ENCODE peak calls at places on chromosomes 5 and 9, in seven cellular contexts. P is caudate nucleus; C is K562; G is activated gamma-delta T cell treated with anti-CD3 and anti-CD28 coated beads, Interleukin-2, amount 50 U/mL, for 16 hours; T is SJSA1; L is GM19239; E is MV-4-11. A is an unnamed sample.

GRCh38 chr5:95942414-95942813 is 19.2 kb downstream of the ELL2 start:
- DNase-seq in P (no peak), C (no peak), G (no peak), T (no peak), L (no peak), E (no peak), A (no peak)

GRCh38 chr9:89593776-89594427 is 10.9 kb upstream of the GADD45G start:
- DNase-seq in P (no peak), C (peak), G (peak), T (no peak), L (peak), E (peak), A (peak)

GRCh38 chr5:124662261-124662781 is 84.1 kb downstream of the ZNF608 start:
- DNase-seq in P (no peak), C (no peak), G (no peak), T (no peak), L (no peak), E (no peak), A (no peak)

GRCh38 chr5:72280655-72281069 is 39.4 kb downstream of the MRPS27 start:
- DNase-seq in P (peak), C (peak), G (no peak), T (no peak), L (no peak), E (peak), A (no peak)

GRCh38 chr5:1758574-1758973 is 41.1 kb downstream of the MRPL36 start:
- DNase-seq in P (no peak), C (no peak), G (no peak), T (no peak), L (no peak), E (no peak), A (no peak)

GRCh38 chr5:57486206-57486605 is 3.6 kb upstream of the ACTBL2 start:
- DNase-seq in P (no peak), C (no peak), G (no peak), T (no peak), L (no peak), E (no peak), A (no peak)

GRCh38 chr5:151819830-151820229 is 48.1 kb downstream of the G3BP1 start:
- DNase-seq in P (no peak), C (no peak), G (no peak), T (no peak), L (no peak), E (no peak), A (no peak)

GRCh38 chr9:37329576-37329975 is 92.9 kb upstream of the GRHPR start:
- DNase-seq in P (no peak), C (no peak), G (no peak), T (no peak), L (no peak), E (peak), A (peak)

GRCh38 chr9:64773491-64773931 is 511.5 kb downstream of the FOXD4L5 start:
- DNase-seq in P (no peak), C (peak), G (peak), T (no peak), L (no peak), E (no peak), A (no peak)

GRCh38 chr5:111735829-111736228 is 21.2 kb downstream of the NREP start:
- DNase-seq in P (peak), C (no peak), G (no peak), T (peak), L (no peak), E (peak), A (no peak)

GRCh38 chr9:656918-657583 is 184.4 kb upstream of the DMRT1 start:
- DNase-seq in P (no peak), C (no peak), G (no peak), T (no peak), L (no peak), E (peak), A (peak)

GRCh38 chr9:74771262-74771585 is 116.5 kb downstream of the TRPM6 start:
- DNase-seq in P (no peak), C (no peak), G (no peak), T (no peak), L (no peak), E (no peak), A (no peak)

GRCh38 chr5:170520319-170520718 is 16.5 kb downstream of the KCNIP1 start:
- DNase-seq in P (no peak), C (no peak), G (no peak), T (no peak), L (no peak), E (no peak), A (no peak)

GRCh38 chr9:108972626-108973209 is 38.5 kb downstream of the ABITRAM start:
- DNase-seq in P (no peak), C (no peak), G (no peak), T (no peak), L (no peak), E (no peak), A (no peak)

GRCh38 chr5:163789870-163790269 is 284.5 kb downstream of the MAT2B start:
- DNase-seq in P (no peak), C (no peak), G (no peak), T (no peak), L (no peak), E (no peak), A (no peak)

GRCh38 chr9:87644659-87645058 is 81.3 kb upstream of the CTSL start:
- DNase-seq in P (no peak), C (no peak), G (no peak), T (no peak), L (no peak), E (no peak), A (no peak)

GRCh38 chr9:21875893-21876292 is 73.5 kb downstream of the MTAP start:
- DNase-seq in P (no peak), C (no peak), G (no peak), T (no peak), L (no peak), E (no peak), A (no peak)

GRCh38 chr5:145718956-145719355 is 116.2 kb downstream of the PRELID2 start:
- DNase-seq in P (no peak), C (no peak), G (no peak), T (no peak), L (no peak), E (no peak), A (no peak)

GRCh38 chr5:93572773-93573626 is 8.0 kb downstream of the NR2F1-AS1 start:
- DNase-seq in P (no peak), C (no peak), G (no peak), T (no peak), L (no peak), E (no peak), A (peak)

GRCh38 chr5:144742376-144742775 is 571.7 kb downstream of the KCTD16 start:
- DNase-seq in P (no peak), C (no peak), G (no peak), T (no peak), L (no peak), E (no peak), A (no peak)

GRCh38 chr9:98590115-98590514 is 118.6 kb downstream of the GABBR2 start:
- DNase-seq in P (no peak), C (no peak), G (no peak), T (no peak), L (no peak), E (no peak), A (no peak)

GRCh38 chr9:117957267-117957666 is 253.1 kb downstream of the TLR4 start:
- DNase-seq in P (no peak), C (no peak), G (no peak), T (no peak), L (no peak), E (peak), A (no peak)

GRCh38 chr9:97179616-97180015 is 127.8 kb upstream of the CCDC180 start:
- DNase-seq in P (no peak), C (no peak), G (no peak), T (no peak), L (no peak), E (no peak), A (no peak)

GRCh38 chr5:131959906-131960305 is 14.4 kb upstream of the MEIKIN start:
- DNase-seq in P (no peak), C (no peak), G (no peak), T (no peak), L (no peak), E (no peak), A (no peak)

GRCh38 chr5:68033961-68034581 is 181.5 kb upstream of the PIK3R1 start:
- DNase-seq in P (no peak), C (no peak), G (no peak), T (no peak), L (no peak), E (no peak), A (no peak)

GRCh38 chr9:114084282-114085073 is 6.4 kb upstream of the AMBP start:
- DNase-seq in P (no peak), C (no peak), G (no peak), T (peak), L (no peak), E (no peak), A (no peak)

GRCh38 chr9:128113526-128114325 is 13.8 kb downstream of the PTGES2 start:
- DNase-seq in P (no peak), C (no peak), G (no peak), T (no peak), L (no peak), E (no peak), A (no peak)

GRCh38 chr5:151345808-151346478 is 1.4 kb downstream of the SLC36A2 start:
- DNase-seq in P (no peak), C (no peak), G (no peak), T (no peak), L (no peak), E (no peak), A (no peak)

GRCh38 chr5:176653401-176653800 is 6.1 kb downstream of the TSPAN17 start:
- DNase-seq in P (peak), C (peak), G (peak), T (no peak), L (no peak), E (no peak), A (no peak)

GRCh38 chr5:88552406-88552805 is 283.8 kb upstream of the TMEM161B start:
- DNase-seq in P (no peak), C (no peak), G (no peak), T (no peak), L (no peak), E (no peak), A (no peak)

GRCh38 chr5:179825655-179826182 is 5.0 kb downstream of the SQSTM1 start:
- DNase-seq in P (no peak), C (peak), G (no peak), T (no peak), L (no peak), E (no peak), A (no peak)

GRCh38 chr5:173399846-173400245 is 71.6 kb upstream of the STC2 start:
- DNase-seq in P (no peak), C (no peak), G (no peak), T (no peak), L (no peak), E (no peak), A (no peak)

GRCh38 chr5:65127181-65127901 is 354.4 kb downstream of the ADAMTS6 start:
- DNase-seq in P (no peak), C (no peak), G (no peak), T (no peak), L (no peak), E (no peak), A (no peak)

GRCh38 chr5:170265527-170265926 is 32.0 kb downstream of the LCP2 start:
- DNase-seq in P (peak), C (no peak), G (no peak), T (no peak), L (no peak), E (no peak), A (no peak)